ENCODE peak calls at places on chromosomes 12 and 14, in four cellular contexts. P is mucosa of descending colon, A is foreskin fibroblast, D is AG04450. M is an unnamed sample.

GRCh38 chr12:123115409-123116111 is 35.3 kb downstream of the PITPNM2 start:
- DNase-seq in P (no peak), A (peak; percentile 90), D (peak; percentile 90), M (no peak)

GRCh38 chr12:114403044-114403689 is 2.8 kb downstream of the TBX5 start:
- DNase-seq in P (no peak), A (peak; percentile 86), D (no peak), M (no peak)

GRCh38 chr14:86761611-86762010 is 1231.4 kb downstream of the GALC start:
- DNase-seq in P (no peak), A (no peak), D (no peak), M (no peak)

GRCh38 chr14:73428354-73428824 is 30.0 kb downstream of the NUMB start:
- DNase-seq in P (no peak), A (no peak), D (no peak), M (no peak)

GRCh38 chr12:28938581-28939301 is 210.3 kb upstream of the FAR2 start:
- DNase-seq in P (no peak), A (no peak), D (no peak), M (no peak)

GRCh38 chr12:64633940-64634337 is 23.6 kb downstream of the RASSF3 start:
- DNase-seq in P (no peak), A (peak; percentile 86), D (no peak), M (no peak)

GRCh38 chr12:74170645-74171477 is 366.8 kb upstream of the ATXN7L3B start:
- DNase-seq in P (no peak), A (no peak), D (no peak), M (peak; percentile 49)

GRCh38 chr14:58238252-58239247 is 6.1 kb upstream of the PSMA3 start:
- DNase-seq in P (no peak), A (peak; percentile 48), D (peak; percentile 34), M (no peak)

GRCh38 chr12:10101042-10101579 is 2.3 kb upstream of the CLEC1A start:
- DNase-seq in P (no peak), A (peak; percentile 15), D (no peak), M (no peak)

GRCh38 chr12:63078911-63079310 is 72.1 kb downstream of the AVPR1A start:
- DNase-seq in P (no peak), A (no peak), D (no peak), M (no peak)

GRCh38 chr14:102508774-102509743 is 517 bp downstream of the ANKRD9 start:
- DNase-seq in P (peak; percentile 84), A (peak; percentile 79), D (no peak), M (peak; percentile 88)

GRCh38 chr14:71693373-71693772 is 238.9 kb upstream of the RGS6 start:
- DNase-seq in P (no peak), A (peak; percentile 91), D (peak; percentile 51), M (no peak)

GRCh38 chr12:45284096-45284901 is 68.4 kb downstream of the ANO6 start:
- DNase-seq in P (no peak), A (peak; percentile 76), D (peak; percentile 61), M (no peak)

GRCh38 chr14:100844846-100845245 is 18.9 kb downstream of the MEG3 start:
- DNase-seq in P (peak; percentile 23), A (no peak), D (no peak), M (peak; percentile 18)

GRCh38 chr14:35389315-35389667 is 15.3 kb downstream of the NFKBIA start:
- DNase-seq in P (no peak), A (no peak), D (no peak), M (no peak)

GRCh38 chr12:123860369-123860768 is 98.3 kb downstream of the DNAH10 start:
- DNase-seq in P (no peak), A (no peak), D (no peak), M (no peak)

GRCh38 chr12:29640589-29641345 is 143.0 kb downstream of the TMTC1 start:
- DNase-seq in P (no peak), A (peak; percentile 28), D (no peak), M (no peak)

GRCh38 chr12:108318472-108319275 is 20.4 kb downstream of the CMKLR1 start:
- DNase-seq in P (no peak), A (no peak), D (no peak), M (no peak)

GRCh38 chr12:110117948-110118685 is 6.0 kb upstream of the IFT81 start:
- DNase-seq in P (no peak), A (peak; percentile 18), D (no peak), M (no peak)

GRCh38 chr12:58678753-58679152 is 241.6 kb downstream of the LRIG3 start:
- DNase-seq in P (no peak), A (peak; percentile 3), D (no peak), M (no peak)

GRCh38 chr14:81343166-81343565 is 57.0 kb downstream of the STON2 start:
- DNase-seq in P (no peak), A (no peak), D (no peak), M (no peak)

GRCh38 chr12:31204995-31205582 is 120.9 kb downstream of the SINHCAF start:
- DNase-seq in P (no peak), A (peak; percentile 25), D (no peak), M (no peak)

GRCh38 chr12:3753549-3754284 is 808 bp upstream of the CRACR2A start:
- DNase-seq in P (no peak), A (peak; percentile 57), D (no peak), M (peak; percentile 82)

GRCh38 chr12:44259890-44260289 is 424.0 kb downstream of the TMEM117 start:
- DNase-seq in P (no peak), A (no peak), D (no peak), M (no peak)

GRCh38 chr12:10607885-10608458 is 5.4 kb downstream of the MAGOHB start:
- DNase-seq in P (no peak), A (peak; percentile 27), D (no peak), M (no peak)

GRCh38 chr12:8603858-8604257 is 8.8 kb downstream of the AICDA start:
- DNase-seq in P (no peak), A (no peak), D (no peak), M (no peak)

GRCh38 chr12:96981053-96981452 is 74.0 kb downstream of the NEDD1 start:
- DNase-seq in P (no peak), A (peak; percentile 81), D (peak; percentile 59), M (no peak)

GRCh38 chr12:4112734-4113396 is 160.7 kb upstream of the CCND2 start:
- DNase-seq in P (no peak), A (peak; percentile 29), D (no peak), M (no peak)

GRCh38 chr12:998020-998874 is 7.2 kb downstream of the ERC1 start:
- DNase-seq in P (no peak), A (no peak), D (no peak), M (no peak)

GRCh38 chr14:101473045-101473729 is 88.1 kb upstream of the DIO3 start:
- DNase-seq in P (no peak), A (no peak), D (no peak), M (peak; percentile 44)

GRCh38 chr14:35046751-35047536 is 872 bp downstream of the FAM177A1 start:
- DNase-seq in P (peak; percentile 83), A (no peak), D (no peak), M (no peak)

GRCh38 chr14:53710615-53711014 is 246.0 kb downstream of the BMP4 start:
- DNase-seq in P (no peak), A (no peak), D (no peak), M (no peak)

GRCh38 chr12:48783432-48783831 is 5.5 kb downstream of the ADCY6 start:
- DNase-seq in P (no peak), A (no peak), D (no peak), M (no peak)

GRCh38 chr12:109082751-109083150 is 10.5 kb downstream of the ALKBH2 start:
- DNase-seq in P (no peak), A (no peak), D (no peak), M (no peak)

GRCh38 chr12:124633269-124633953 is 66.0 kb upstream of the NCOR2 start:
- DNase-seq in P (no peak), A (peak; percentile 37), D (no peak), M (no peak)

GRCh38 chr12:121663610-121663929 is 5.9 kb downstream of the MORN3 start:
- DNase-seq in P (no peak), A (no peak), D (no peak), M (no peak)
- H3K4me3 ChIP-seq in P (no peak overlapping the region), A (no peak overlapping the region), D (no peak overlapping the region), M (peak overlapping the region; percentile 56)

DNA sequence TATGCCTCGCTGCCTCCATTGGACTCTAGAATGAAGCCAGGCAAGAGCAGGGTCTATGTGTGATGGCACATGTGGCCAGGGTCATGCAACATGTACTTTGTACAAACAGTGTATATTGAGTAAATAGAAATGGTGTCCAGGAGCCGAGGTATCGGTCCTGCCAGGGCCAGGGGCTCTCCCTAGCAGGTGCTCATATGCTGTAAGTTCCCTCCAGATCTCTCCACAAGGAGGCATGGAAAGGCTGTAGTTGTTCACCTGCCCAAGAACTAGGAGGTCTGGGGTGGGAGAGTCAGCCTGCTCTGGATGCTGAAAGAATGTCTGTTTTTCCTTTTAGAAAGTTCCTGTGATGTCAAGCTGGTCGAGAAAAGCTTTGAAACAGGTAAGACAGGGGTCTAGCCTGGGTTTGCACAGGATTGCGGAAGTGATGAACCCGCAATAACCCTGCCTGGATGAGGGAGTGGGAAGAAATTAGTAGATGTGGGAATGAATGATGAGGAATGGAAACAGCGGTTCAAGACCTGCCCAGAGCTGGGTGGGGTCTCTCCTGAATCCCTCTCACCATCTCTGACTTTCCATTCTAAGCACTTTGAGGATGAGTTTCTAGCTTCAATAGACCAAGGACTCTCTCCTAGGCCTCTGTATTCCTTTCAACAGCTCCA is 39.6 kb downstream of the DAD1 start:
- DNase-seq in P (no peak), A (no peak), D (no peak), M (no peak)
- H3K4me3 ChIP-seq in P (no peak overlapping the region), A (no peak overlapping the region), D (no peak overlapping the region), M (no peak overlapping the region)

GRCh38 chr14:93103392-93104080 is 12.2 kb downstream of the ITPK1 start:
- DNase-seq in P (peak; percentile 90), A (no peak), D (no peak), M (peak; percentile 94)
- H3K4me3 ChIP-seq in P (no peak overlapping the region), A (no peak overlapping the region), D (no peak overlapping the region), M (peak overlapping the region; percentile 15)

DNA sequence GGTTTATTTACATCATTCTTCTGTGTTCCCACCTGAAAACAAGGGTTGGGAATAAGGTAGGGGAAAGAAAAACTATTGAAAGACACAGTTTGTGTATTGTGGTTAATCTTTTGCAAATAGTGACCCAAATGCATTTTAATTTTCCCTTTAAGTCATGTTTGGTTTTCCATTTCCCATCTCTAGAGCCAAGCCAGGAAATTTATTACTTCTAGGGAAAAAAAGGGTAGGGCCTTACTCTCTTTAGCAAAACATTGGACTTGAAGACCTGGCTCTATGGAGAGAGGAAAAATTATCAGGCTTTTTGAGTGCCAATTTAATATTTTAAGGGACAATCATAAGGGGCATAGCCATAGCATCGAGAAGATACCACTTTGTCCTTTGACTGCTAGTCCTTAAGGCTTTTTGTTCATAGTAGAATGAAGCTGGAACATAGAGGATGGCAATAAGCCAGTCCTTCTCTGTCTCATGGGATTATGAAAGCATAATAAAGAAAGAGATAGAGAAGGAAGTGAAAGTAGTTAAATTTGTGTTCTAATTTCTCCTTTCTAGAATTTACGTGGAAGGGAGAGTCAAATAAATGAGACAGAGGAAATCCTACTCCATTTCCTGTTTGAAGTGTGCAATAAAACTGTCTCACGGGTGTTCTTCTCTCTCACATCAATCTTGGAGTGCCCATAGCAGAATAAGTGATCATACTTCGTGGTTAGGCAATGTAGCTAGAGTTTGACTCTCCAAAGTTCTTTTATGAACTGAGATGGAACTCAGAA is 50.9 kb upstream of the PPFIA2 start:
- DNase-seq in P (no peak), A (no peak), D (no peak), M (no peak)
- H3K4me3 ChIP-seq in P (no peak overlapping the region), A (no peak overlapping the region), D (no peak overlapping the region), M (no peak overlapping the region)

GRCh38 chr14:76828339-76829015 is 2.3 kb downstream of the LRRC74A start:
- DNase-seq in P (no peak), A (peak; percentile 21), D (no peak), M (no peak)
- H3K4me3 ChIP-seq in P (no peak overlapping the region), A (peak overlapping the region; percentile 34), D (peak overlapping the region; percentile 31), M (no peak overlapping the region)

GRCh38 chr14:55582741-55583140 is 2.7 kb downstream of the KTN1 start:
- DNase-seq in P (no peak), A (no peak), D (no peak), M (no peak)
- H3K4me3 ChIP-seq in P (no peak overlapping the region), A (no peak overlapping the region), D (no peak overlapping the region), M (no peak overlapping the region)